ENCODE peak calls at places on chromosomes 16 and 17, in six cellular contexts. One of them, this sample, is unnamed.
A peak's percentile ranks its signal among the peaks of the same experiment; 100 is the strongest.

GRCh38 chr16:6615661-6616060 is 717.0 kb upstream of the RBFOX1 start:
- DNase-seq in mammary epithelial cell: no peak
- DNase-seq in GM23248: no peak
- DNase-seq in hepatocyte: no peak
- DNase-seq in fibroblast of lung: no peak
- DNase-seq in HCT116: no peak
- DNase-seq in this sample: no peak

GRCh38 chr17:78019367-78019975 is 61.0 kb downstream of the TNRC6C start:
- DNase-seq in fibroblast of lung: peak; percentile 67
- DNase-seq in mammary epithelial cell: no peak
- DNase-seq in hepatocyte: peak; percentile 32
- DNase-seq in GM23248: peak; percentile 58
- DNase-seq in HCT116: peak; percentile 33
- DNase-seq in this sample: peak; percentile 53

GRCh38 chr17:36696805-36697204 is 95.4 kb downstream of the MRM1 start:
- DNase-seq in hepatocyte: no peak
- DNase-seq in mammary epithelial cell: no peak
- DNase-seq in HCT116: no peak
- DNase-seq in fibroblast of lung: no peak
- DNase-seq in GM23248: no peak
- DNase-seq in this sample: no peak

GRCh38 chr16:66618588-66618987 is 14.1 kb downstream of the CMTM3 start:
- DNase-seq in GM23248: peak; percentile 98
- DNase-seq in fibroblast of lung: peak; percentile 94
- DNase-seq in HCT116: peak; percentile 70
- DNase-seq in hepatocyte: no peak
- DNase-seq in mammary epithelial cell: peak; percentile 96
- DNase-seq in this sample: no peak

GRCh38 chr17:65558311-65558682 is 3.2 kb downstream of the AXIN2 start:
- DNase-seq in GM23248: no peak
- DNase-seq in fibroblast of lung: no peak
- DNase-seq in HCT116: no peak
- DNase-seq in mammary epithelial cell: no peak
- DNase-seq in hepatocyte: no peak
- DNase-seq in this sample: no peak

GRCh38 chr16:2822158-2822495 is 5.1 kb downstream of the PRSS21 start:
- DNase-seq in hepatocyte: no peak
- DNase-seq in HCT116: no peak
- DNase-seq in GM23248: no peak
- DNase-seq in fibroblast of lung: no peak
- DNase-seq in mammary epithelial cell: no peak
- DNase-seq in this sample: no peak

GRCh38 chr17:39754958-39755549 is 17.3 kb downstream of the GRB7 start:
- DNase-seq in fibroblast of lung: no peak
- DNase-seq in HCT116: no peak
- DNase-seq in GM23248: peak; percentile 33
- DNase-seq in hepatocyte: peak; percentile 39
- DNase-seq in mammary epithelial cell: no peak
- DNase-seq in this sample: no peak

GRCh38 chr17:58332720-58333395 is 4.3 kb upstream of the TSPOAP1 start:
- DNase-seq in mammary epithelial cell: no peak
- DNase-seq in fibroblast of lung: no peak
- DNase-seq in HCT116: no peak
- DNase-seq in GM23248: no peak
- DNase-seq in hepatocyte: no peak
- DNase-seq in this sample: no peak

GRCh38 chr16:53967172-53967571 is 263.2 kb downstream of the FTO start:
- DNase-seq in HCT116: no peak
- DNase-seq in hepatocyte: no peak
- DNase-seq in GM23248: no peak
- DNase-seq in mammary epithelial cell: no peak
- DNase-seq in fibroblast of lung: no peak
- DNase-seq in this sample: peak; percentile 32

GRCh38 chr17:62790554-62790953 is 17.6 kb downstream of the MARCHF10 start:
- DNase-seq in hepatocyte: no peak
- DNase-seq in fibroblast of lung: peak; percentile 84
- DNase-seq in mammary epithelial cell: peak; percentile 39
- DNase-seq in GM23248: peak; percentile 94
- DNase-seq in HCT116: no peak
- DNase-seq in this sample: no peak

GRCh38 chr17:79813826-79814623 is 17.1 kb upstream of the CBX8 start:
- DNase-seq in hepatocyte: no peak
- DNase-seq in GM23248: no peak
- DNase-seq in fibroblast of lung: no peak
- DNase-seq in mammary epithelial cell: no peak
- DNase-seq in HCT116: no peak
- DNase-seq in this sample: no peak

GRCh38 chr17:79814966-79815835 is 18.3 kb upstream of the CBX8 start:
- DNase-seq in HCT116: no peak
- DNase-seq in mammary epithelial cell: peak; percentile 25
- DNase-seq in fibroblast of lung: no peak
- DNase-seq in GM23248: peak; percentile 79
- DNase-seq in hepatocyte: peak; percentile 74
- DNase-seq in this sample: no peak

GRCh38 chr17:79818026-79818758 is 21.0 kb downstream of the CBX4 start:
- DNase-seq in fibroblast of lung: no peak
- DNase-seq in hepatocyte: no peak
- DNase-seq in mammary epithelial cell: no peak
- DNase-seq in HCT116: no peak
- DNase-seq in GM23248: no peak
- DNase-seq in this sample: no peak

GRCh38 chr17:79814624-79814965 is 17.7 kb upstream of the CBX8 start:
- DNase-seq in mammary epithelial cell: no peak
- DNase-seq in HCT116: no peak
- DNase-seq in GM23248: no peak
- DNase-seq in fibroblast of lung: no peak
- DNase-seq in hepatocyte: no peak
- DNase-seq in this sample: no peak

GRCh38 chr17:79815836-79816371 is 19.0 kb upstream of the CBX8 start:
- DNase-seq in mammary epithelial cell: no peak
- DNase-seq in fibroblast of lung: no peak
- DNase-seq in HCT116: no peak
- DNase-seq in hepatocyte: no peak
- DNase-seq in GM23248: no peak
- DNase-seq in this sample: no peak
- TF ChIP-seq EZH2 in mammary epithelial cell: no peak
- TF ChIP-seq EZH2 in fibroblast of lung: no peak
- TF ChIP-seq EZH2 in HCT116: no peak
- TF ChIP-seq EZH2 in hepatocyte: peak; percentile 12
- TF ChIP-seq EZH2 in GM23248: no peak
- TF ChIP-seq EZH2 in this sample: no peak

GRCh38 chr16:71229344-71229743 is 1.2 kb downstream of the HYDIN start:
- DNase-seq in HCT116: no peak
- DNase-seq in fibroblast of lung: no peak
- DNase-seq in hepatocyte: no peak
- DNase-seq in GM23248: no peak
- DNase-seq in mammary epithelial cell: no peak
- DNase-seq in this sample: no peak
- H3K9me3 ChIP-seq in HCT116: peaks cover 11% of the 10 kb centered on the region
- H3K9me3 ChIP-seq in fibroblast of lung: no peaks in the 10 kb centered on the region
- H3K9me3 ChIP-seq in hepatocyte: peaks cover 7% of the 10 kb centered on the region
- H3K9me3 ChIP-seq in GM23248: no peaks in the 10 kb centered on the region
- H3K9me3 ChIP-seq in mammary epithelial cell: peaks cover 6% of the 10 kb centered on the region
- H3K9me3 ChIP-seq in this sample: peaks cover 18% of the 10 kb centered on the region

GRCh38 chr17:9645858-9646555 is 690 bp downstream of the USP43 start:
- DNase-seq in fibroblast of lung: no peak
- DNase-seq in HCT116: peak; percentile 12
- DNase-seq in hepatocyte: peak; percentile 89
- DNase-seq in GM23248: peak; percentile 20
- DNase-seq in mammary epithelial cell: peak; percentile 76
- DNase-seq in this sample: no peak
- TF ChIP-seq EZH2 in fibroblast of lung: peak; percentile 66
- TF ChIP-seq EZH2 in HCT116: no peak
- TF ChIP-seq EZH2 in hepatocyte: no peak
- TF ChIP-seq EZH2 in GM23248: no peak
- TF ChIP-seq EZH2 in mammary epithelial cell: no peak
- TF ChIP-seq EZH2 in this sample: peak; percentile 34

DNA sequence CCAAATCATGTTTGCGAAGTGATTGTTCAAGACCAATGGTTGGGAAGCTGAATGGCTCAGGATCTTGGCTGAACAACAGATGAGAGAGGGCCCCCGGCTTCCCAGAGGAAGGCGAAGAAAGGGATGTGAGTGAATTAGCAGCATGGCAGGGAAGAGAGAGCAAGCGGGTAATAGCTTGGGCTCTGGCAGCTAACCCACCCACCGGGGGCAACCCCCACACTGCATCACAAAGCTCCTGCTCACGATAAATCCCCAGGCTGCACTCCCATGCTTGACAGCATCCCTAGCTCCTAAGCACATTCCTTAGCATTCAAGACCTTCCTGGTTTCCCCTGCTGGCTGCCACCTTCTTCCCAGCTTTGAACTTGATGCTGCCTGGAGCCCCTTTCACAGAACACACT is 26.2 kb upstream of the EMP2 start:
- DNase-seq in hepatocyte: no peak
- DNase-seq in HCT116: no peak
- DNase-seq in mammary epithelial cell: no peak
- DNase-seq in GM23248: no peak
- DNase-seq in fibroblast of lung: no peak
- DNase-seq in this sample: no peak
- H3K9me3 ChIP-seq in hepatocyte: no peaks in the 10 kb centered on the region
- H3K9me3 ChIP-seq in HCT116: no peaks in the 10 kb centered on the region
- H3K9me3 ChIP-seq in mammary epithelial cell: no peaks in the 10 kb centered on the region
- H3K9me3 ChIP-seq in GM23248: no peaks in the 10 kb centered on the region
- H3K9me3 ChIP-seq in fibroblast of lung: no peaks in the 10 kb centered on the region
- H3K9me3 ChIP-seq in this sample: no peaks in the 10 kb centered on the region

DNA sequence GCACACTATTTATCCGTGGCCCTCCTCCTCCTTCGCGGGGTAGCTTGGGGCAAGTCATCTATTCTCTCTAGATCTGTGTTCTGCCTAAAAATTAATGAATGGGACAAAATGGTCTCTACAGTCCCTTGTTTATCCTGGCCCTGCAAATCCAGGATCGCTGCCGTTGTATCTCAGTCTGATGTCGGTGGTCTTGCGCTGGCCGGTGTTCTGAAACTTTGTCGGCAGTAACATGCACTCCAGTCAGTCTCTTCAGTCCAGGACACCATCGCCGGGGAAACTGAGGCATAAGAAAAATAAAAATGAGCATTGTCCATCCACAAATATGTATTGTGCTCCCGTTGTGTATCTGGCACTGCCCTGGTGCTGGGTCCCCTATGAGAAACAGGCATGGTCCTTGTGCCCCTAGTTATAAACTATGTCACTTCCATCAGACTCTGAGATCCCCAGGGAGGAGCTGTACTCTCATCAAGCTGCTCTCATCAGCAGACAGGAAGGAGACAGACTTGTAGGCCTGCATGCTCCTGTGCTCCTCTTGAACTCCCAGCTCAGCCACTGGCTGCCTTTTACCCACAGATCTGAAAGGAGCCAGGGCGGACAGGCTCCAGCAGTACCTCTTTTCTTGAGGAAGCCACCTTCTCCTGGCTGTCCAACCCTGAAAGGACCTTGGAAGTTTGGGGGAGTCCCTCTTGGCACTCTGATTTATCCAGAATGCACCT is 13.7 kb upstream of the CA4 start:
- DNase-seq in fibroblast of lung: no peak
- DNase-seq in HCT116: no peak
- DNase-seq in mammary epithelial cell: no peak
- DNase-seq in hepatocyte: no peak
- DNase-seq in GM23248: no peak
- DNase-seq in this sample: no peak
- TF ChIP-seq EZH2 in fibroblast of lung: no peak
- TF ChIP-seq EZH2 in HCT116: no peak
- TF ChIP-seq EZH2 in mammary epithelial cell: no peak
- TF ChIP-seq EZH2 in hepatocyte: no peak
- TF ChIP-seq EZH2 in GM23248: no peak
- TF ChIP-seq EZH2 in this sample: no peak

DNA sequence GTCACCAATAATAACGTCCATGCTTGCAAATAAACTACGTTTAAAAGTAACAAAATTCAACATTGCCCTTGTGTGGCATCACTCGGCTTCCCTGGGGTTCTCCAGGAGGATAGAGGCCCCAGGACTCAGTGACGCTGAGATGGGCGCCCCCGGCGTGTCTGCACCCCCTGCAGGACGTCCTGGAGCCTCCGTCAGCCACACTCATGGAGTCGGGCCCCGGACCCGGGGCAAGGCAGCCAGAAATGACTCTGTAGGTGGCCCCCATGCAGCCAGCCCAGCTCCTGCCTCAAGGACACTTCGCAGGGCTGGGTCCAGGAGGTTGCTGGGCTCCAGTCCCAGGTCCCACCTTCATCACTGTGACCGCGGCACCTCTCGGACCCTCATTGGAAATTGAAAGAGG is 16.6 kb upstream of the ACSF3 start:
- DNase-seq in HCT116: no peak
- DNase-seq in fibroblast of lung: no peak
- DNase-seq in mammary epithelial cell: no peak
- DNase-seq in GM23248: no peak
- DNase-seq in hepatocyte: no peak
- DNase-seq in this sample: no peak
- H3K9me3 ChIP-seq in HCT116: peaks cover 3% of the 10 kb centered on the region
- H3K9me3 ChIP-seq in fibroblast of lung: peaks cover 10% of the 10 kb centered on the region
- H3K9me3 ChIP-seq in mammary epithelial cell: peaks cover 22% of the 10 kb centered on the region
- H3K9me3 ChIP-seq in GM23248: no peaks in the 10 kb centered on the region
- H3K9me3 ChIP-seq in hepatocyte: no peaks in the 10 kb centered on the region
- H3K9me3 ChIP-seq in this sample: peaks cover 15% of the 10 kb centered on the region

GRCh38 chr17:76586741-76587487 is 1.3 kb upstream of the ST6GALNAC2 start:
- DNase-seq in hepatocyte: no peak
- DNase-seq in GM23248: no peak
- DNase-seq in mammary epithelial cell: peak; percentile 73
- DNase-seq in fibroblast of lung: no peak
- DNase-seq in HCT116: no peak
- DNase-seq in this sample: no peak
- TF ChIP-seq EZH2 in hepatocyte: no peak
- TF ChIP-seq EZH2 in GM23248: no peak
- TF ChIP-seq EZH2 in mammary epithelial cell: no peak
- TF ChIP-seq EZH2 in fibroblast of lung: peak; percentile 84
- TF ChIP-seq EZH2 in HCT116: no peak
- TF ChIP-seq EZH2 in this sample: no peak

GRCh38 chr16:35750157-35750689 is 2290.8 kb downstream of the TP53TG3F start:
- DNase-seq in mammary epithelial cell: no peak
- DNase-seq in fibroblast of lung: no peak
- DNase-seq in GM23248: no peak
- DNase-seq in HCT116: no peak
- DNase-seq in hepatocyte: no peak
- DNase-seq in this sample: no peak
- H3K9me3 ChIP-seq in mammary epithelial cell: peaks cover 34% of the 10 kb centered on the region
- H3K9me3 ChIP-seq in fibroblast of lung: no peaks in the 10 kb centered on the region
- H3K9me3 ChIP-seq in GM23248: no peaks in the 10 kb centered on the region
- H3K9me3 ChIP-seq in HCT116: no peaks in the 10 kb centered on the region
- H3K9me3 ChIP-seq in hepatocyte: no peaks in the 10 kb centered on the region
- H3K9me3 ChIP-seq in this sample: peaks cover 33% of the 10 kb centered on the region

DNA sequence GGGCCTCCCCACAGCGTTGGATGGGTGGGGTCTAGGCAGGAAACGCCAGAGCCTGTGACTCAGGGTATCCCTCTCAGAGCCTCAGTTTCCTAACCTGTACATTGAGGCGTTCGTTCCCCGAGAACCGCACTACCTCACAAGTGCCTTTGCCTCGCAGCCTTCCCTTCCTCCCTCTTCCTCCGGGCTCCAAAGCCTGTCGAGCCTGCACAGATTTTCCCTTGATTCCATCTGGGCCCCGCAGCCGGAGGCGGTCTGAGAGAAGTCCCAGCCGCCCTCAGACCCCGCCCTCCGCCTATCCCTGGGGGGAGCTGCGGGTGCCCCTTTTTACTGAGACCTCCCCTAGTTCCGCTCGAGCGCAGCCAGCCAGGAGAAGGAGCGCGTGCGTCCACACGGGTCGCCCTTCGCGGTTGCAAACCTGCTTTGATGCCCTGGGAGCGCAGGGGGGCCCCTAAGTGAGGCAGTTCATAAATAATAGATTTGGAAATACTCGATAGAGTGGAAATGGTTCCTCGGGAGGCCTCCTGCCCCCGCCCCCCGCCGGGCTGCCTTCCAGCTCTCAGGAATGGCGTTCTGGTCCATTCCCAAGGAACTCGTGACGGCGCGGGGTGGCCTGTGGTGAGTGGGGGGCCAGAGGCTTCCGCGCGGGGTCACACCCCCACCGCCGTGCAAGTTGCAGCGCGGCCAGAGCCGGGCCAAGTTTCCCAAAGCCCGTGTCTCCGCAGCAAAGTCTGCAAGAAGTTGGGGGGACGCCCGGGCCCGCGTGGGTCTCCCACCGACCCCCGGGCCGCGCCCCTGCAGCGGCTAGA is 672 bp downstream of the C16orf74 start:
- DNase-seq in HCT116: no peak
- DNase-seq in hepatocyte: peak; percentile 60
- DNase-seq in mammary epithelial cell: peak; percentile 45
- DNase-seq in GM23248: peak; percentile 52
- DNase-seq in fibroblast of lung: peak; percentile 74
- DNase-seq in this sample: peak; percentile 80
- TF ChIP-seq EZH2 in HCT116: no peak
- TF ChIP-seq EZH2 in hepatocyte: no peak
- TF ChIP-seq EZH2 in mammary epithelial cell: no peak
- TF ChIP-seq EZH2 in GM23248: no peak
- TF ChIP-seq EZH2 in fibroblast of lung: no peak
- TF ChIP-seq EZH2 in this sample: no peak

This sample was measured in A673.